ENCODE peak calls at places on chromosomes 4 and X, in five cellular contexts. J is psoas muscle; V is MM.1S; Y is CD8-positive, alpha-beta T cell; T is mammary epithelial cell. O is an unnamed sample.

GRCh38 chr4:188439641-188440311 is 300.5 kb downstream of the TRIML1 start:
- DNase-seq in V (no peak), J (no peak), Y (no peak), T (peak), O (no peak)

GRCh38 chrX:109928596-109929335 is 74.1 kb upstream of the TMEM164 start:
- DNase-seq in J (no peak), Y (no peak), T (no peak), V (no peak), O (no peak)

GRCh38 chr4:8681391-8681790 is 88.8 kb downstream of the CPZ start:
- DNase-seq in J (no peak), T (no peak), Y (no peak), V (no peak), O (no peak)

GRCh38 chr4:6916069-6916586 is 6.5 kb downstream of the TBC1D14 start:
- DNase-seq in Y (no peak), T (no peak), V (no peak), J (no peak), O (no peak)

GRCh38 chrX:116462843-116463242 is at the start of gene CT83:
- DNase-seq in Y (no peak), T (no peak), V (no peak), J (no peak), O (no peak)

GRCh38 chrX:120380699-120381098 is 18.8 kb downstream of the ATP1B4 start:
- DNase-seq in T (peak), V (peak), J (no peak), Y (peak), O (no peak)

GRCh38 chr4:74278490-74278889 is 29.8 kb upstream of the EPGN start:
- DNase-seq in T (no peak), Y (no peak), V (no peak), J (no peak), O (no peak)

GRCh38 chr4:151744614-151745013 is 16.2 kb downstream of the GATB start:
- DNase-seq in T (peak), J (no peak), V (peak), Y (no peak), O (no peak)

GRCh38 chr4:147899512-147899911 is 167.6 kb downstream of the ARHGAP10 start:
- DNase-seq in V (no peak), J (no peak), Y (no peak), T (no peak), O (no peak)

GRCh38 chr4:7808752-7809151 is 130.9 kb downstream of the AFAP1 start:
- DNase-seq in T (peak), Y (no peak), V (no peak), J (no peak), O (no peak)

GRCh38 chr4:85717847-85718246 is 242.9 kb downstream of the ARHGAP24 start:
- DNase-seq in V (no peak), T (no peak), Y (no peak), J (no peak), O (no peak)
- TF ChIP-seq CTCF in V (no peak), T (no peak), Y (no peak), J (no peak), O (no peak)

GRCh38 chrX:26778320-26778888 is 562.4 kb downstream of the MAGEB5 start:
- DNase-seq in T (no peak), J (no peak), Y (no peak), V (no peak), O (no peak)

GRCh38 chrX:26788402-26788998 is 572.5 kb downstream of the MAGEB5 start:
- DNase-seq in V (no peak), Y (no peak), J (no peak), T (no peak), O (no peak)

DNA sequence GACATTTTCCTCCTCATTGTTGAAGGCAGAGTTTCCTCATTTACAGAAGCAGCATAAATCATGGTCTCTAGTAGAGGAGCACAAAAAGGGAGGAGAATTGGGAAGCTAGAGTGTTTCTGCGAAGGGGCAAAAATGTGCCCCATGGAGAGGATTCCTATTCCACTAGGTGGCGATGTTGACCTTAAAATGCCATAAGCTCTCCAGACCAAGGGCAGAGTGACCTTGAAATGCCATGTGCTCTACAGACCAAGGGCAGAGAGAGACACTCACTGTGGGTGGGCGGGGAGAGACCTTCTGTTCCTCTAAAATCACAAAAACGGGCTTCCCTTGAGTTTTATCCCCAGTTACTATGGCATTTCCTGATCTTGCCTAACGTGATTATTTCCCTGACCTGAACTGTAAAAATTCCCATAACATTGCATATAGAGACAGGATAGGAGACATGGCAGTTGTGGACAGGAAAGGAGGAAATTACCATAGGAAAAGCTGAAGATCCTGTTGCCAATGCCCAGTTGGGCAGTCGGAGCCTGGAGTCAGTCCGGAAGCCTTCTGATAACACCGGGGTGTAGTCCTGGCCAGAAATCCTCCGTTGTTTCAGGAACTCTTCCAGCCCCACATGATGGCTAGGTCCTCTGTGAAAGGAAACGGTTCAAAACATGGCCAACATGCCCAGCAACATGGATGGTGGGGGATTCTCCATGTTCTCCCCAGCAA is 567.7 kb downstream of the MAGEB5 start:
- DNase-seq in V (peak), J (no peak), T (peak), Y (no peak), O (no peak)
- TF ChIP-seq CTCF in V (peak), J (peak), T (peak), Y (no peak), O (no peak)

GRCh38 chr4:41359069-41359769 is 102.5 kb downstream of the UCHL1 start:
- DNase-seq in V (no peak), T (no peak), Y (no peak), J (no peak), O (no peak)
- TF ChIP-seq CTCF in V (no peak), T (no peak), Y (no peak), J (no peak), O (no peak)

DNA sequence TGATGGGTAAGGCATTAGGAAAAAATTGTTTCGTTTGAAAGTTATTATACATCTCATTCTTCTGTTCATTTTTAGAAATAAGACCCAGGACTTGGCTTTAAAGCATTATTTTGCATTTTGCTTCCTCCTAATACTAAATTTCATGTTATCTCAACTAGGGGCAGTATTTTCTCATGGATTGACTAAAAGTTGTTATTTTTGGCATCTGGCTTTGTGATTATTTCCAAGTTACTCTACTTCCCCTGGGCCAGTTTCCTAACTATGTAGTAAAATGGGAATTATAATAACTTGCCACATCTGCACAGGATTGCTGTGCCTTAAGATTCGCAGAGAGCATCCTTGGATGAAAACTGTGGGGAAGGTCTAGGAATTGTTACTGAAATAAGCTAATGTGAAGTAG is 3.0 kb downstream of the RBPJ start:
- DNase-seq in V (no peak), J (no peak), Y (no peak), T (no peak), O (no peak)
- TF ChIP-seq CTCF in V (no peak), J (no peak), Y (no peak), T (no peak), O (no peak)

DNA sequence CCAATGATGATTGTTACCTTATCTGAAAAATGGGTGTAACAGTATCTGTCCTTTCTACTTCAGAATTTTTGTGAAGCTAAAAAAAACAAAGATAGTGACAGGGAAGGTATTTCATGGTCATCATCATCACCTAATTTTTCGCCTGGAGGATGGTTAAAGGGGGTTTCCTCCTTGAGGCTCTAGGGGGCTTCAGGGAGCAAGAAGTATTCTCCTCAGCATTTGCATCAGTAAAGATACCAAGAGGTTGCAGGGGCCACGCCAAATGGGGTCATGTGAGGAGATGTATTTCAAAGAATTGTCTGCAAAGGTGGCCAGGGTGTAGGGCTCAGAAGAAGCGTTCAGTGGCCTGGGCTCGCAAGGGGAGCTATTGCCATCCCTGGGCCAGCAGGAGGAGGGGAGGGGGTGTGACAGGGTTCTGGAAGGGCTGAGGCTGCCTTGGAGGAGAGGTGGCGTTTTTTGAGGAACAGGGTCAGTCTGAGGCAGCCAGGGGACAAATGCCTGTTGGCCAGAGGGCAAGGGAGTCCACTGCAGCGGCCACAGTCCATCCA is 7.3 kb upstream of the NSG1 start:
- DNase-seq in Y (no peak), V (no peak), J (no peak), T (no peak), O (no peak)
- TF ChIP-seq CTCF in Y (no peak), V (no peak), J (no peak), T (no peak), O (no peak)

DNA sequence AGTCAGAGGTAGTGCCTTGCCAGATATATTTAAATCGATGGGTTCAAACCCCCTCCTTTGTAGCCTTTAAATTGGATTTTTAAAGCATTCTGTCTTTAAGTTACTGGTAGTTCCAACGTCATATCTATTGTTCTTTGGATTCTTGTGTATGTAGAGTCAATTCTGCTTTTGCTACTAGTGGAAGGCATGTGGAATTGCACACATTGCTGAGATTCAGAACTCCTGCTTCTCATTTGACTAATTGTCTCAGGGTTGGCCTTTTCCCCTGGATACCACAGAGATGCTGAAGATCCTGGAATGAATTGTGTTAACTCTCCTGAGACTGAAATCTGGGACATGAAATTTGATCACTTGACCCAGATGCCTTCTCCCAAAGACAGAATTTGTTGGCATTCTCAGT is 328.3 kb upstream of the RPS6KA3 start:
- DNase-seq in V (no peak), Y (no peak), J (no peak), T (no peak), O (no peak)
- TF ChIP-seq CTCF in V (no peak), Y (no peak), J (peak), T (peak), O (no peak)

GRCh38 chr4:153645183-153645582 is 38.9 kb upstream of the TLR2 start:
- DNase-seq in J (no peak), Y (no peak), V (no peak), T (no peak), O (no peak)
- TF ChIP-seq CTCF in J (no peak), Y (peak), V (peak), T (peak), O (no peak)

GRCh38 chr4:111475001-111475400 is 670.3 kb upstream of the FAM241A start:
- DNase-seq in V (no peak), T (peak), Y (no peak), J (no peak), O (no peak)
- TF ChIP-seq CTCF in V (no peak), T (peak), Y (no peak), J (peak), O (no peak)

O was measured in activated B cell treated with CpG ODN at 0.5 μM for 24 hours.